ENCODE peak calls at places on chromosome 1, in seven cellular contexts. H, M, Y, R, E, L and O are unnamed samples.
A peak's percentile ranks its signal among the peaks of the same experiment; 100 is the strongest.

GRCh38 chr1:66137235-66137634 is 344.5 kb downstream of the PDE4B start:
- DNase-seq in R (no peak), H (no peak), L (no peak), E (no peak), Y (no peak), M (no peak), O (no peak)

GRCh38 chr1:216222302-216222701 is 200.9 kb downstream of the USH2A start:
- DNase-seq in H (no peak), E (no peak), Y (no peak), L (no peak), R (no peak), M (no peak), O (no peak)

GRCh38 chr1:19831441-19831840 is 16.4 kb upstream of the RNF186 start:
- DNase-seq in Y (peak; percentile 28), L (no peak), M (no peak), R (no peak), H (no peak), E (no peak), O (no peak)

GRCh38 chr1:157314408-157314807 is 176.2 kb upstream of the ETV3 start:
- DNase-seq in M (no peak), R (no peak), Y (no peak), H (no peak), L (no peak), E (no peak), O (no peak)

GRCh38 chr1:185672719-185673360 is 61.4 kb upstream of the HMCN1 start:
- DNase-seq in R (no peak), E (no peak), L (no peak), H (no peak), Y (no peak), M (no peak), O (no peak)

GRCh38 chr1:40024671-40025070 is 15.9 kb upstream of the CAP1 start:
- DNase-seq in H (no peak), Y (no peak), E (no peak), M (no peak), R (no peak), L (no peak), O (no peak)

GRCh38 chr1:14149431-14149830 is 449.1 kb upstream of the KAZN start:
- DNase-seq in E (no peak), H (no peak), Y (no peak), R (no peak), L (peak; percentile 66), M (no peak), O (no peak)

GRCh38 chr1:13950637-13951036 is 250.6 kb downstream of the PRDM2 start:
- DNase-seq in M (no peak), H (no peak), L (no peak), Y (no peak), E (no peak), R (no peak), O (no peak)

GRCh38 chr1:93631626-93632365 is 49.8 kb downstream of the BCAR3 start:
- DNase-seq in Y (no peak), L (no peak), R (peak; percentile 64), E (no peak), M (no peak), H (no peak), O (no peak)

GRCh38 chr1:150362721-150363425 is 1.1 kb upstream of the RPRD2 start:
- DNase-seq in Y (no peak), L (no peak), R (no peak), M (peak; percentile 67), H (no peak), E (no peak), O (no peak)

GRCh38 chr1:235442788-235443429 is 61.3 kb downstream of the B3GALNT2 start:
- DNase-seq in Y (peak; percentile 85), E (no peak), H (no peak), R (no peak), L (no peak), M (no peak), O (no peak)